ENCODE peak calls at places on chromosome 1, in nine cellular contexts. One of them, this sample, is unnamed.
A peak's percentile ranks its signal among the peaks of the same experiment; 100 is the strongest.

GRCh38 chr1:161805399-161806197 is 39.5 kb downstream of the ATF6 start:
- DNase-seq in cardiac fibroblast: peak; percentile 25
- DNase-seq in astrocyte of the spinal cord: peak; percentile 5
- DNase-seq in BJ: no peak
- DNase-seq in epithelial cell of proximal tubule: no peak
- DNase-seq in Panc1: no peak
- DNase-seq in AG04450: no peak
- DNase-seq in fibroblast of lung: no peak
- DNase-seq in mucosa of descending colon: no peak
- DNase-seq in this sample: no peak

GRCh38 chr1:218659911-218660677 is 315.0 kb downstream of the TGFB2 start:
- DNase-seq in cardiac fibroblast: peak; percentile 34
- DNase-seq in astrocyte of the spinal cord: no peak
- DNase-seq in BJ: no peak
- DNase-seq in epithelial cell of proximal tubule: peak; percentile 53
- DNase-seq in Panc1: no peak
- DNase-seq in AG04450: no peak
- DNase-seq in fibroblast of lung: no peak
- DNase-seq in mucosa of descending colon: no peak
- DNase-seq in this sample: no peak

GRCh38 chr1:220330265-220330664 is 58.0 kb upstream of the RAB3GAP2 start:
- DNase-seq in cardiac fibroblast: peak; percentile 53
- DNase-seq in astrocyte of the spinal cord: peak; percentile 5
- DNase-seq in BJ: no peak
- DNase-seq in epithelial cell of proximal tubule: no peak
- DNase-seq in Panc1: no peak
- DNase-seq in AG04450: no peak
- DNase-seq in fibroblast of lung: peak; percentile 42
- DNase-seq in mucosa of descending colon: no peak
- DNase-seq in this sample: no peak

GRCh38 chr1:173161510-173162221 is 45.5 kb downstream of the TNFSF4 start:
- DNase-seq in cardiac fibroblast: peak; percentile 56
- DNase-seq in astrocyte of the spinal cord: peak; percentile 82
- DNase-seq in BJ: no peak
- DNase-seq in epithelial cell of proximal tubule: no peak
- DNase-seq in Panc1: peak; percentile 10
- DNase-seq in AG04450: peak; percentile 20
- DNase-seq in fibroblast of lung: peak; percentile 68
- DNase-seq in mucosa of descending colon: no peak
- DNase-seq in this sample: peak; percentile 56

GRCh38 chr1:36530261-36530660 is 47.5 kb upstream of the CSF3R start:
- DNase-seq in cardiac fibroblast: no peak
- DNase-seq in astrocyte of the spinal cord: no peak
- DNase-seq in BJ: no peak
- DNase-seq in epithelial cell of proximal tubule: no peak
- DNase-seq in Panc1: no peak
- DNase-seq in AG04450: no peak
- DNase-seq in fibroblast of lung: no peak
- DNase-seq in mucosa of descending colon: no peak
- DNase-seq in this sample: no peak

GRCh38 chr1:155064109-155064812 is 721 bp downstream of the EFNA4 start:
- DNase-seq in cardiac fibroblast: peak; percentile 25
- DNase-seq in astrocyte of the spinal cord: no peak
- DNase-seq in BJ: no peak
- DNase-seq in epithelial cell of proximal tubule: no peak
- DNase-seq in Panc1: no peak
- DNase-seq in AG04450: no peak
- DNase-seq in fibroblast of lung: no peak
- DNase-seq in mucosa of descending colon: no peak
- DNase-seq in this sample: no peak

GRCh38 chr1:47986741-47987140 is 10.4 kb downstream of the TRABD2B start:
- DNase-seq in cardiac fibroblast: peak; percentile 73
- DNase-seq in astrocyte of the spinal cord: no peak
- DNase-seq in BJ: no peak
- DNase-seq in epithelial cell of proximal tubule: no peak
- DNase-seq in Panc1: no peak
- DNase-seq in AG04450: no peak
- DNase-seq in fibroblast of lung: no peak
- DNase-seq in mucosa of descending colon: no peak
- DNase-seq in this sample: no peak

GRCh38 chr1:161260939-161261858 is 2.7 kb downstream of the PCP4L1 start:
- DNase-seq in cardiac fibroblast: no peak
- DNase-seq in astrocyte of the spinal cord: no peak
- DNase-seq in BJ: no peak
- DNase-seq in epithelial cell of proximal tubule: no peak
- DNase-seq in Panc1: no peak
- DNase-seq in AG04450: no peak
- DNase-seq in fibroblast of lung: no peak
- DNase-seq in mucosa of descending colon: no peak
- DNase-seq in this sample: no peak

GRCh38 chr1:3069491-3070303 is 694 bp downstream of the PRDM16 start:
- DNase-seq in cardiac fibroblast: peak; percentile 62
- DNase-seq in astrocyte of the spinal cord: peak; percentile 65
- DNase-seq in BJ: no peak
- DNase-seq in epithelial cell of proximal tubule: no peak
- DNase-seq in Panc1: no peak
- DNase-seq in AG04450: no peak
- DNase-seq in fibroblast of lung: peak; percentile 75
- DNase-seq in mucosa of descending colon: peak; percentile 49
- DNase-seq in this sample: no peak

GRCh38 chr1:23577056-23577985 is 18.0 kb upstream of the ID3 start:
- DNase-seq in cardiac fibroblast: peak; percentile 91
- DNase-seq in astrocyte of the spinal cord: peak; percentile 95
- DNase-seq in BJ: peak; percentile 80
- DNase-seq in epithelial cell of proximal tubule: peak; percentile 77
- DNase-seq in Panc1: no peak
- DNase-seq in AG04450: peak; percentile 67
- DNase-seq in fibroblast of lung: peak; percentile 75
- DNase-seq in mucosa of descending colon: no peak
- DNase-seq in this sample: peak; percentile 76

GRCh38 chr1:47184090-47184735 is 5.6 kb downstream of the PDZK1IP1 start:
- DNase-seq in cardiac fibroblast: no peak
- DNase-seq in astrocyte of the spinal cord: no peak
- DNase-seq in BJ: no peak
- DNase-seq in epithelial cell of proximal tubule: peak; percentile 88
- DNase-seq in Panc1: no peak
- DNase-seq in AG04450: no peak
- DNase-seq in fibroblast of lung: no peak
- DNase-seq in mucosa of descending colon: no peak
- DNase-seq in this sample: no peak

GRCh38 chr1:1359316-1359667 is 937 bp upstream of the MXRA8 start:
- DNase-seq in cardiac fibroblast: peak; percentile 61
- DNase-seq in astrocyte of the spinal cord: peak; percentile 83
- DNase-seq in BJ: no peak
- DNase-seq in epithelial cell of proximal tubule: no peak
- DNase-seq in Panc1: no peak
- DNase-seq in AG04450: peak; percentile 47
- DNase-seq in fibroblast of lung: peak; percentile 87
- DNase-seq in mucosa of descending colon: no peak
- DNase-seq in this sample: no peak

GRCh38 chr1:1358433-1359201 is at the start of gene MXRA8:
- DNase-seq in cardiac fibroblast: peak; percentile 90
- DNase-seq in astrocyte of the spinal cord: peak; percentile 87
- DNase-seq in BJ: peak; percentile 73
- DNase-seq in epithelial cell of proximal tubule: no peak
- DNase-seq in Panc1: no peak
- DNase-seq in AG04450: peak; percentile 58
- DNase-seq in fibroblast of lung: peak; percentile 96
- DNase-seq in mucosa of descending colon: peak; percentile 70
- DNase-seq in this sample: peak; percentile 41

GRCh38 chr1:1356796-1357401 is 1.5 kb downstream of the MXRA8 start:
- DNase-seq in cardiac fibroblast: no peak
- DNase-seq in astrocyte of the spinal cord: no peak
- DNase-seq in BJ: no peak
- DNase-seq in epithelial cell of proximal tubule: no peak
- DNase-seq in Panc1: no peak
- DNase-seq in AG04450: no peak
- DNase-seq in fibroblast of lung: no peak
- DNase-seq in mucosa of descending colon: peak; percentile 57
- DNase-seq in this sample: no peak

GRCh38 chr1:1356166-1356795 is 2.1 kb downstream of the MXRA8 start:
- DNase-seq in cardiac fibroblast: no peak
- DNase-seq in astrocyte of the spinal cord: no peak
- DNase-seq in BJ: no peak
- DNase-seq in epithelial cell of proximal tubule: no peak
- DNase-seq in Panc1: no peak
- DNase-seq in AG04450: no peak
- DNase-seq in fibroblast of lung: no peak
- DNase-seq in mucosa of descending colon: peak; percentile 23
- DNase-seq in this sample: no peak

GRCh38 chr1:1357871-1358432 is 403 bp downstream of the MXRA8 start:
- DNase-seq in cardiac fibroblast: peak; percentile 36
- DNase-seq in astrocyte of the spinal cord: no peak
- DNase-seq in BJ: no peak
- DNase-seq in epithelial cell of proximal tubule: no peak
- DNase-seq in Panc1: no peak
- DNase-seq in AG04450: no peak
- DNase-seq in fibroblast of lung: no peak
- DNase-seq in mucosa of descending colon: no peak
- DNase-seq in this sample: no peak
- H3K4me3 ChIP-seq in cardiac fibroblast: peak overlapping the region; percentile 61
- H3K4me3 ChIP-seq in astrocyte of the spinal cord: peak overlapping the region; percentile 77
- H3K4me3 ChIP-seq in BJ: peak overlapping the region; percentile 95
- H3K4me3 ChIP-seq in epithelial cell of proximal tubule: peak overlapping the region; percentile 35
- H3K4me3 ChIP-seq in Panc1: peak overlapping the region; percentile 49
- H3K4me3 ChIP-seq in AG04450: peak overlapping the region; percentile 84
- H3K4me3 ChIP-seq in fibroblast of lung: peak overlapping the region; percentile 97
- H3K4me3 ChIP-seq in mucosa of descending colon: no peak overlapping the region
- H3K4me3 ChIP-seq in this sample: peak overlapping the region; percentile 80

GRCh38 chr1:88890790-88891317 is 513 bp downstream of the GTF2B start:
- DNase-seq in cardiac fibroblast: peak; percentile 42
- DNase-seq in astrocyte of the spinal cord: peak; percentile 50
- DNase-seq in BJ: no peak
- DNase-seq in epithelial cell of proximal tubule: no peak
- DNase-seq in Panc1: no peak
- DNase-seq in AG04450: no peak
- DNase-seq in fibroblast of lung: peak; percentile 41
- DNase-seq in mucosa of descending colon: peak; percentile 35
- DNase-seq in this sample: no peak

GRCh38 chr1:88891318-88892145 is at the start of gene GTF2B:
- DNase-seq in cardiac fibroblast: peak; percentile 98
- DNase-seq in astrocyte of the spinal cord: peak; percentile 96
- DNase-seq in BJ: peak; percentile 77
- DNase-seq in epithelial cell of proximal tubule: peak; percentile 86
- DNase-seq in Panc1: peak; percentile 98
- DNase-seq in AG04450: peak; percentile 95
- DNase-seq in fibroblast of lung: peak; percentile 98
- DNase-seq in mucosa of descending colon: peak; percentile 93
- DNase-seq in this sample: peak; percentile 91

GRCh38 chr1:88897070-88897730 is 5.8 kb upstream of the GTF2B start:
- DNase-seq in cardiac fibroblast: no peak
- DNase-seq in astrocyte of the spinal cord: no peak
- DNase-seq in BJ: no peak
- DNase-seq in epithelial cell of proximal tubule: no peak
- DNase-seq in Panc1: no peak
- DNase-seq in AG04450: no peak
- DNase-seq in fibroblast of lung: no peak
- DNase-seq in mucosa of descending colon: no peak
- DNase-seq in this sample: no peak

GRCh38 chr1:88888755-88889154 is 2.6 kb downstream of the GTF2B start:
- DNase-seq in cardiac fibroblast: no peak
- DNase-seq in astrocyte of the spinal cord: no peak
- DNase-seq in BJ: no peak
- DNase-seq in epithelial cell of proximal tubule: no peak
- DNase-seq in Panc1: no peak
- DNase-seq in AG04450: no peak
- DNase-seq in fibroblast of lung: no peak
- DNase-seq in mucosa of descending colon: no peak
- DNase-seq in this sample: no peak

GRCh38 chr1:88892146-88892877 is 945 bp upstream of the GTF2B start:
- DNase-seq in cardiac fibroblast: peak; percentile 68
- DNase-seq in astrocyte of the spinal cord: peak; percentile 60
- DNase-seq in BJ: no peak
- DNase-seq in epithelial cell of proximal tubule: no peak
- DNase-seq in Panc1: peak; percentile 87
- DNase-seq in AG04450: no peak
- DNase-seq in fibroblast of lung: peak; percentile 81
- DNase-seq in mucosa of descending colon: no peak
- DNase-seq in this sample: no peak
- H3K4me3 ChIP-seq in cardiac fibroblast: peak overlapping the region; percentile 97
- H3K4me3 ChIP-seq in astrocyte of the spinal cord: peak overlapping the region; percentile 88
- H3K4me3 ChIP-seq in BJ: peak overlapping the region; percentile 86
- H3K4me3 ChIP-seq in epithelial cell of proximal tubule: peak overlapping the region; percentile 88
- H3K4me3 ChIP-seq in Panc1: peak overlapping the region; percentile 92
- H3K4me3 ChIP-seq in AG04450: peak overlapping the region; percentile 97
- H3K4me3 ChIP-seq in fibroblast of lung: peak overlapping the region; percentile 27
- H3K4me3 ChIP-seq in mucosa of descending colon: no peak overlapping the region
- H3K4me3 ChIP-seq in this sample: peak overlapping the region; percentile 91

GRCh38 chr1:116152577-116152943 is 41.4 kb downstream of the MAB21L3 start:
- DNase-seq in cardiac fibroblast: no peak
- DNase-seq in astrocyte of the spinal cord: no peak
- DNase-seq in BJ: no peak
- DNase-seq in epithelial cell of proximal tubule: no peak
- DNase-seq in Panc1: no peak
- DNase-seq in AG04450: no peak
- DNase-seq in fibroblast of lung: no peak
- DNase-seq in mucosa of descending colon: no peak
- DNase-seq in this sample: no peak
- H3K4me3 ChIP-seq in cardiac fibroblast: peak overlapping the region; percentile 50
- H3K4me3 ChIP-seq in astrocyte of the spinal cord: no peak overlapping the region
- H3K4me3 ChIP-seq in BJ: peak overlapping the region; percentile 44
- H3K4me3 ChIP-seq in epithelial cell of proximal tubule: peak overlapping the region; percentile 57
- H3K4me3 ChIP-seq in Panc1: peak overlapping the region; percentile 31
- H3K4me3 ChIP-seq in AG04450: peak overlapping the region; percentile 56
- H3K4me3 ChIP-seq in fibroblast of lung: peak overlapping the region; percentile 2
- H3K4me3 ChIP-seq in mucosa of descending colon: no peak overlapping the region
- H3K4me3 ChIP-seq in this sample: peak overlapping the region; percentile 44

GRCh38 chr1:41659903-41660302 is 175.4 kb upstream of the EDN2 start:
- DNase-seq in cardiac fibroblast: no peak
- DNase-seq in astrocyte of the spinal cord: no peak
- DNase-seq in BJ: no peak
- DNase-seq in epithelial cell of proximal tubule: no peak
- DNase-seq in Panc1: no peak
- DNase-seq in AG04450: no peak
- DNase-seq in fibroblast of lung: no peak
- DNase-seq in mucosa of descending colon: no peak
- DNase-seq in this sample: no peak

GRCh38 chr1:41657101-41657500 is 172.6 kb upstream of the EDN2 start:
- DNase-seq in cardiac fibroblast: no peak
- DNase-seq in astrocyte of the spinal cord: no peak
- DNase-seq in BJ: no peak
- DNase-seq in epithelial cell of proximal tubule: no peak
- DNase-seq in Panc1: no peak
- DNase-seq in AG04450: no peak
- DNase-seq in fibroblast of lung: no peak
- DNase-seq in mucosa of descending colon: no peak
- DNase-seq in this sample: no peak

GRCh38 chr1:41657679-41658078 is 173.2 kb upstream of the EDN2 start:
- DNase-seq in cardiac fibroblast: no peak
- DNase-seq in astrocyte of the spinal cord: no peak
- DNase-seq in BJ: no peak
- DNase-seq in epithelial cell of proximal tubule: no peak
- DNase-seq in Panc1: no peak
- DNase-seq in AG04450: no peak
- DNase-seq in fibroblast of lung: no peak
- DNase-seq in mucosa of descending colon: no peak
- DNase-seq in this sample: no peak

GRCh38 chr1:41659159-41659495 is 174.6 kb upstream of the EDN2 start:
- DNase-seq in cardiac fibroblast: no peak
- DNase-seq in astrocyte of the spinal cord: no peak
- DNase-seq in BJ: no peak
- DNase-seq in epithelial cell of proximal tubule: no peak
- DNase-seq in Panc1: no peak
- DNase-seq in AG04450: no peak
- DNase-seq in fibroblast of lung: no peak
- DNase-seq in mucosa of descending colon: no peak
- DNase-seq in this sample: no peak

GRCh38 chr1:41658444-41659158 is 174.1 kb upstream of the EDN2 start:
- DNase-seq in cardiac fibroblast: no peak
- DNase-seq in astrocyte of the spinal cord: no peak
- DNase-seq in BJ: no peak
- DNase-seq in epithelial cell of proximal tubule: no peak
- DNase-seq in Panc1: no peak
- DNase-seq in AG04450: no peak
- DNase-seq in fibroblast of lung: no peak
- DNase-seq in mucosa of descending colon: no peak
- DNase-seq in this sample: no peak
- H3K4me3 ChIP-seq in cardiac fibroblast: no peak overlapping the region
- H3K4me3 ChIP-seq in astrocyte of the spinal cord: no peak overlapping the region
- H3K4me3 ChIP-seq in BJ: no peak overlapping the region
- H3K4me3 ChIP-seq in epithelial cell of proximal tubule: no peak overlapping the region
- H3K4me3 ChIP-seq in Panc1: no peak overlapping the region
- H3K4me3 ChIP-seq in AG04450: no peak overlapping the region
- H3K4me3 ChIP-seq in fibroblast of lung: no peak overlapping the region
- H3K4me3 ChIP-seq in mucosa of descending colon: no peak overlapping the region
- H3K4me3 ChIP-seq in this sample: no peak overlapping the region

This sample was measured in skeletal muscle cell.